ENCODE peak calls at places on chromosomes 3 and 15, in eight cellular contexts. B, T, Y, F, S, N, J and R are unnamed samples.

GRCh38 chr3:61820306-61820992 is 259.1 kb downstream of the PTPRG start:
- DNase-seq in T (no peak), Y (no peak), B (no peak), S (no peak), F (no peak), N (no peak), J (no peak), R (no peak)

GRCh38 chr15:88388702-88389101 is 78.5 kb downstream of the MRPL46 start:
- DNase-seq in J (peak; percentile 85), N (no peak), B (no peak), T (no peak), F (no peak), S (peak; percentile 7), Y (no peak), R (no peak)

GRCh38 chr3:124607163-124607562 is 123.1 kb upstream of the UMPS start:
- DNase-seq in J (peak; percentile 58), N (no peak), T (peak; percentile 31), Y (no peak), B (no peak), S (no peak), F (peak; percentile 83), R (no peak)

GRCh38 chr3:42709621-42710020 is 7.0 kb upstream of the HHATL start:
- DNase-seq in F (no peak), N (peak; percentile 24), S (no peak), Y (no peak), J (no peak), T (no peak), B (no peak), R (no peak)

GRCh38 chr3:17469520-17469919 is 272.9 kb downstream of the TBC1D5 start:
- DNase-seq in N (no peak), B (no peak), F (no peak), J (no peak), S (no peak), T (no peak), Y (no peak), R (no peak)

GRCh38 chr3:156612906-156613305 is 58.0 kb upstream of the SSR3 start:
- DNase-seq in T (no peak), J (no peak), Y (no peak), B (no peak), F (no peak), S (no peak), N (no peak), R (no peak)

GRCh38 chr3:10160346-10160745 is 4.4 kb upstream of the IRAK2 start:
- DNase-seq in Y (no peak), F (no peak), N (no peak), B (no peak), J (no peak), T (no peak), S (no peak), R (no peak)

GRCh38 chr15:85837881-85838280 is 43.2 kb upstream of the KLHL25 start:
- DNase-seq in J (no peak), Y (no peak), N (no peak), F (no peak), B (no peak), S (no peak), T (no peak), R (no peak)

GRCh38 chr15:59685737-59686297 is 3.3 kb downstream of the BNIP2 start:
- DNase-seq in B (no peak), J (no peak), T (peak; percentile 9), N (no peak), S (no peak), F (peak; percentile 38), Y (no peak), R (no peak)

GRCh38 chr3:124078978-124079911 is 87.3 kb upstream of the ROPN1 start:
- DNase-seq in S (peak; percentile 34), J (peak; percentile 40), Y (peak; percentile 22), B (peak; percentile 26), F (peak; percentile 50), N (no peak), T (peak; percentile 16), R (no peak)

GRCh38 chr3:13115616-13115910 is 42.3 kb upstream of the IQSEC1 start:
- DNase-seq in J (no peak), T (no peak), B (no peak), Y (no peak), S (no peak), N (no peak), F (no peak), R (no peak)

GRCh38 chr3:194573680-194574437 is 59.4 kb downstream of the TMEM44 start:
- DNase-seq in B (no peak), Y (no peak), F (peak; percentile 68), S (peak; percentile 40), N (no peak), T (no peak), J (peak; percentile 48), R (no peak)

GRCh38 chr3:53140575-53141467 is 10.6 kb upstream of the RFT1 start:
- DNase-seq in T (no peak), J (no peak), S (no peak), N (no peak), Y (no peak), B (no peak), F (peak; percentile 81), R (no peak)

DNA sequence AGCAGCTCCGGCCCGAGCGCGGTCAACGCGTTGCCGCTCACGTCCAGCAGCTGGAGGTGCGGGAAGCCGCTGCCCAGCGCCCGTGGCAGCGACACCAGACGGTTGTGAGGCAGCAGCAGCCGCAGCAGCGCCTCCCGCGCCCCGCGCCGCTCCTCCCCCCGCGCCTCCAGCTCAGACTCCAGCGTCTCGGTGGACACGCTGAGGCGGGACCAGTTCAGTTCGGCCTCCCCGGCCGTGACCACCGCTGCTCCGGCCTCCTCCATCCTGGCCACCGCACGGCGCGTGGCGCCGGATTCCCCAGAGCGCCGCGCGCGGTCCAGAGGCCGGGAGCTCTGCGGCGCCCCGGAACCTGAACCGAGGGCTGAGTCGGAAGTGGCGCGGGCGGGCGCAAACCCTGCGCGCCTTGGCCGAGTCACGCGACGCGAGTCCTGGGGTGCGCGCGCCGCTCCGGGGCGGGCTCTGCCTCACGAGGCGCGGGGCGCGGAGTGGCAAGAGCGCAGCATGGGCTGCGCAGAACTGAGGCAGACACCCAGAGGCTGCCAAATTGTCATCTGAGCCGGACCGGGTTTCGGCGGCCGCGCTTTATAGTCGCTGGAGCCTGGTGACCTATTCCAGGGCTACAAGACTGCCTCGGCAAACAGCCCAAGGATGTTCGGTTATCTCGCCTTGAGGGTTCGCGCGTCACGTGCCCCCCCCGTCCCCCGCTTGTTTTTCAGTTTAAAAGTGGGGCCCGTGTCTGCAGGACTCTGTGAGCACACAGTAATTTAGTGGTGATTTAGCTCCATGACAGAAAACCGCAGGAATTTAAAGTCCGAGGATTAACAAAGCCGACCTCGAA is at the start of gene LRRC58:
- DNase-seq in J (peak; percentile 81), S (peak; percentile 96), T (peak; percentile 84), F (peak; percentile 91), N (peak; percentile 92), Y (peak; percentile 93), B (peak; percentile 93), R (peak; percentile 56)
- TF ChIP-seq POLR2A in J (peak; percentile 80), S (peak; percentile 92), T (peak; percentile 68), F (peak; percentile 77), N (peak; percentile 93), Y (peak; percentile 84), B (peak; percentile 84), R (peak; percentile 97)

GRCh38 chr15:96342143-96342466 is 11.6 kb downstream of the NR2F2 start:
- DNase-seq in S (no peak), B (no peak), Y (no peak), N (no peak), J (no peak), T (no peak), F (no peak), R (no peak)

GRCh38 chr15:96339662-96340347 is 9.3 kb downstream of the NR2F2 start:
- DNase-seq in N (no peak), S (peak; percentile 15), J (no peak), F (no peak), B (peak; percentile 16), Y (no peak), T (no peak), R (no peak)

GRCh38 chr15:96340348-96340610 is 9.8 kb downstream of the NR2F2 start:
- DNase-seq in Y (no peak), T (no peak), N (no peak), S (no peak), J (no peak), F (no peak), B (no peak), R (no peak)

GRCh38 chr15:96341465-96342142 is 11.1 kb downstream of the NR2F2 start:
- DNase-seq in J (no peak), F (no peak), S (peak; percentile 10), B (peak; percentile 23), Y (no peak), T (no peak), N (peak; percentile 40), R (no peak)

GRCh38 chr15:96340611-96341464 is 10.3 kb downstream of the NR2F2 start:
- DNase-seq in J (no peak), Y (no peak), T (no peak), F (peak; percentile 73), S (peak; percentile 62), B (peak; percentile 60), N (peak; percentile 52), R (no peak)
- TF ChIP-seq POLR2A in J (no peak), Y (no peak), T (no peak), F (no peak), S (no peak), B (no peak), N (no peak), R (no peak)

GRCh38 chr3:27714101-27714526 is 8.0 kb downstream of the EOMES start:
- DNase-seq in J (no peak), N (no peak), T (no peak), F (no peak), Y (no peak), S (no peak), B (no peak), R (no peak)
- TF ChIP-seq POLR2A in J (no peak), N (no peak), T (no peak), F (no peak), Y (no peak), S (no peak), B (no peak), R (no peak)

GRCh38 chr3:41198950-41199865 is at the start of gene CTNNB1:
- DNase-seq in N (peak; percentile 94), T (peak; percentile 59), J (peak; percentile 71), F (peak; percentile 95), Y (peak; percentile 83), B (peak; percentile 91), S (peak; percentile 94), R (peak; percentile 50)

GRCh38 chr3:41198526-41198925 is 779 bp upstream of the CTNNB1 start:
- DNase-seq in N (peak; percentile 64), J (peak; percentile 20), S (peak; percentile 68), T (no peak), F (no peak), B (peak; percentile 24), Y (no peak), R (no peak)

GRCh38 chr3:41199866-41200668 is 762 bp downstream of the CTNNB1 start:
- DNase-seq in N (no peak), F (no peak), S (peak; percentile 39), B (peak; percentile 33), J (no peak), T (peak; percentile 22), Y (no peak), R (no peak)

GRCh38 chr3:41202075-41202833 is 2.9 kb downstream of the CTNNB1 start:
- DNase-seq in T (no peak), F (no peak), J (peak; percentile 37), N (no peak), B (no peak), Y (no peak), S (no peak), R (no peak)

DNA sequence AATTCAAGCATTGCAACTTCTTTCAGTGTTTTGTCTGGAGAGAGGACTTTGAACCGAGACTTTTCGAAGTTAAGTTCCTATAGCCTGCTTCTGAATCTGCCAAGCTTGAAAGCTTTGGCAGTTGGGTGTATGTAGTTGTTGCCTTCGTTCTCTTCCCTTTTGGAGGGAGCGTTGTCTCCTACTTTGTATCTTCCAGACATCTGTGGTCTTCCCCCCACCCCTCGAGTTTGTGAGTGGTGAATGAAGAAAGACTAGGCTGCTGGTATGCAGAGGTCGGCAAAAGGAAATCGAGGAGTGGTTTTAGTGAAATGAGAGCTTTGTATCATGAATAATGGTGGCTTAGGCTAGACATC is 1.3 kb downstream of the CTNNB1 start:
- DNase-seq in N (no peak), T (no peak), F (peak; percentile 51), J (peak; percentile 43), Y (no peak), S (no peak), B (no peak), R (no peak)
- TF ChIP-seq POLR2A in N (no peak), T (no peak), F (no peak), J (no peak), Y (no peak), S (no peak), B (no peak), R (no peak)